ENCODE peak calls at places on chromosomes 13 and 19, in four cellular contexts. X is HL-60, J is breast epithelium, D is stomach. U is an unnamed sample.
A peak's percentile ranks its signal among the peaks of the same experiment; 100 is the strongest.

GRCh38 chr19:49437231-49437630 is 4.1 kb downstream of the SLC17A7 start:
- DNase-seq in X (no peak), J (no peak), D (no peak), U (no peak)

GRCh38 chr19:5155586-5156210 is 184.9 kb downstream of the PTPRS start:
- DNase-seq in X (no peak), J (no peak), D (no peak), U (no peak)

GRCh38 chr13:94933230-94933751 is 220.9 kb upstream of the SOX21 start:
- DNase-seq in X (no peak), J (no peak), D (no peak), U (no peak)

GRCh38 chr13:93309886-93310520 is 83.4 kb downstream of the GPC6 start:
- DNase-seq in X (no peak), J (no peak), D (no peak), U (no peak)

GRCh38 chr19:45179063-45179847 is 671 bp downstream of the BLOC1S3 start:
- DNase-seq in X (peak; percentile 32), J (no peak), D (peak; percentile 55), U (peak; percentile 70)

GRCh38 chr19:45820413-45821102 is 5.5 kb upstream of the RSPH6A start:
- DNase-seq in X (no peak), J (no peak), D (no peak), U (no peak)

GRCh38 chr13:50080158-50080855 is 65.1 kb downstream of the KCNRG start:
- DNase-seq in X (peak; percentile 52), J (no peak), D (no peak), U (peak; percentile 22)

GRCh38 chr19:35446194-35446593 is 1.9 kb upstream of the FFAR2 start:
- DNase-seq in X (no peak), J (no peak), D (no peak), U (no peak)

GRCh38 chr19:19480688-19481087 is 34.7 kb downstream of the TSSK6 start:
- DNase-seq in X (no peak), J (no peak), D (no peak), U (no peak)

GRCh38 chr13:42418184-42418583 is 146.2 kb downstream of the AKAP11 start:
- DNase-seq in X (no peak), J (no peak), D (no peak), U (no peak)

GRCh38 chr13:48642061-48642460 is 11.7 kb upstream of the CYSLTR2 start:
- DNase-seq in X (no peak), J (no peak), D (no peak), U (no peak)

GRCh38 chr19:33763661-33764343 is 32.9 kb upstream of the KCTD15 start:
- DNase-seq in X (no peak), J (no peak), D (no peak), U (no peak)

GRCh38 chr13:78258304-78258703 is 339.7 kb upstream of the EDNRB start:
- DNase-seq in X (no peak), J (no peak), D (no peak), U (no peak)

GRCh38 chr13:51647067-51647466 is 62.8 kb downstream of the WDFY2 start:
- DNase-seq in X (no peak), J (no peak), D (no peak), U (no peak)

GRCh38 chr13:94063096-94063495 is 416.4 kb downstream of the DCT start:
- DNase-seq in X (no peak), J (no peak), D (no peak), U (no peak)

GRCh38 chr19:3983936-3984583 is 1.2 kb downstream of the EEF2 start:
- DNase-seq in X (peak; percentile 73), J (peak; percentile 47), D (no peak), U (no peak)

GRCh38 chr13:50309872-50310594 is 294.8 kb downstream of the KCNRG start:
- DNase-seq in X (peak; percentile 30), J (no peak), D (no peak), U (peak; percentile 51)

GRCh38 chr19:29887498-29887897 is 54.5 kb upstream of the URI1 start:
- DNase-seq in X (peak; percentile 62), J (no peak), D (peak; percentile 17), U (peak; percentile 27)

GRCh38 chr19:28632357-28633076 is 580.4 kb downstream of the UQCRFS1 start:
- DNase-seq in X (no peak), J (no peak), D (no peak), U (no peak)

GRCh38 chr19:343451-343931 is 1.1 kb downstream of the MIER2 start:
- DNase-seq in X (no peak), J (no peak), D (no peak), U (peak; percentile 40)

GRCh38 chr19:1000095-1000494 is at the start of gene GRIN3B:
- DNase-seq in X (peak; percentile 72), J (no peak), D (peak; percentile 60), U (peak; percentile 85)

DNA sequence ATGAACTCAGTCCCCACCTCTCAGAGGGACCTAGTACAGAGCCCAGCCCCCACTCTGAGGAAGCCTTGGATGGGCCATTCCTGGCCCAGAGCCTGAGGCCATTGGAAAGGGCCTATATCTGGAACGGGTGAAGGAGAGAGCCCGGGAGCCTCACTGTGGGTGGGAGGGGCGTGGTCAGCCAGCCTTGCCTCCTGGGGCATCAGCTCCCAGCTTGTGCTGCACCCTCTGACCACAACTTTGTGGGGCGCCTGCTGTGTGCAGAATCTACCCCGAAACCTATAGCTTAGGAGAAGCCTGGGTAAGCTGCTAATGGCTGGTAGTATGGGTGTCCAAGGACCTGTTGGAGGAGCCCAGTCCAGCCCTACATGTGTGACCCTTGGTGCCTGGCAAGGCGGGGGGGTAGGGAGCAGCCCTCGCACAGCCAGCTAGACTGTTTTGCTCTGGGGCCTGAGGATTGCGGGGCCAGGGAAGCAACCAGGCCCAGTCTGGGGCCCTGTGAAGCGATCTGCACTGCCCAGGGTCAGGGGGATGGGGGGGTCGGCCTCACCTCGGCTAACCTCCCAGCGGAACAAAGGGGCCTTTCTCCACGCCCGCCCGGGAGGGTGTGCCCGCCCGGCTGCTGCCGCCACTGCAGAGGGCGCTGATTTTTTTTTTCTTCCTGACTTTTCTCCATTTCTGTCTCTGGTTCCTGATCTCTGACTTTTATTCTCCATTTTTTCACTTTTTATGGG is 42.3 kb downstream of the LYL1 start:
- DNase-seq in X (no peak), J (no peak), D (no peak), U (no peak)
- TF ChIP-seq POLR2AphosphoS5 in X (no peak), J (no peak), D (no peak), U (no peak)

GRCh38 chr13:30410705-30411125 is 11.6 kb upstream of the UBE2L5 start:
- DNase-seq in X (no peak), J (no peak), D (no peak), U (no peak)

GRCh38 chr13:30412351-30412750 is 9.9 kb upstream of the UBE2L5 start:
- DNase-seq in X (no peak), J (no peak), D (no peak), U (no peak)

GRCh38 chr13:30409911-30410704 is 12.2 kb upstream of the UBE2L5 start:
- DNase-seq in X (no peak), J (no peak), D (no peak), U (no peak)

GRCh38 chr13:30406779-30407416 is 15.4 kb upstream of the UBE2L5 start:
- DNase-seq in X (no peak), J (no peak), D (no peak), U (no peak)

GRCh38 chr13:30408319-30409101 is 13.8 kb upstream of the UBE2L5 start:
- DNase-seq in X (peak; percentile 99), J (peak; percentile 95), D (peak; percentile 96), U (peak; percentile 86)
- TF ChIP-seq POLR2AphosphoS5 in X (peak; percentile 68), J (peak; percentile 60), D (peak; percentile 66), U (no peak)

GRCh38 chr13:24693862-24694471 is 13.8 kb downstream of the ATP12A start:
- DNase-seq in X (peak; percentile 78), J (no peak), D (peak; percentile 46), U (peak; percentile 76)
- TF ChIP-seq POLR2AphosphoS5 in X (no peak), J (no peak), D (no peak), U (no peak)

DNA sequence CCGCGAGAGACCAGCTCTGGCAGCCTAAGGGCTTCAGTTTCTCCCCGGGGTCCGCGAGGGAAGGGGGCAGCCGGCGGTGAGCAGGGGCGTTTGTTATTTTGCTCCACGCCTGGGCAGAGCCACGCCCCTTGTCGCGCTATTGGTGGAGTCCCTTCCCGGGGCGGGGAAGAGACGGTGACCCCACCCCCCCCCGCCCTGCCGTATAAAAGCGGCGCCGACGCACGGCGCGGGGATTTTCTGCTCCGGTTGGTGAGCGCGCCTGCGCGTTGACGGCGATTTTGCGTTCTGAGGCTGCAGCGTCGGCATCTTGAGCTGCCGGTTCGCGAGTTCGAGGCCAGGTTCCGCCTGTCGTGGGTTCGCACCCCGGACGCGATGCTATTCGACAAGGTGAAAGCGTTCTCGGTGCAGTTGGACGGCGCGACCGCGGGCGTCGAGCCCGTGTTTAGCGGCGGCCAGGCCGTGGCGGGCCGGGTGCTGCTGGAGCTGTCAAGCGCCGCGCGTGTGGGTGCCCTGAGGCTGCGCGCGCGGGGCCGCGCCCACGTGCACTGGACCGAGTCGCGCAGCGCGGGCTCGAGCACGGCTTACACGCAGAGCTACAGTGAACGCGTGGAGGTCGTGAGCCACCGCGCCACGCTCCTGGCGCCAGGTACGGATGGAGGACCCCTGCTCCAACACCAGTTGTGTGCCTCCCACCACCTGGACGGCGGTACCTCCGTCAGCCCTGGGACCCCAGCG is at the start of gene ARRDC2:
- DNase-seq in X (peak; percentile 55), J (peak; percentile 92), D (peak; percentile 90), U (peak; percentile 83)
- TF ChIP-seq POLR2AphosphoS5 in X (no peak), J (peak; percentile 43), D (peak; percentile 81), U (no peak)

GRCh38 chr19:46993622-46994021 is 26.0 kb upstream of the NPAS1 start:
- DNase-seq in X (no peak), J (no peak), D (no peak), U (no peak)

GRCh38 chr19:46994141-46994686 is 25.4 kb upstream of the NPAS1 start:
- DNase-seq in X (no peak), J (no peak), D (no peak), U (no peak)

GRCh38 chr19:46988614-46989230 is 30.9 kb upstream of the NPAS1 start:
- DNase-seq in X (no peak), J (no peak), D (no peak), U (no peak)

GRCh38 chr19:46992699-46993535 is 26.7 kb upstream of the NPAS1 start:
- DNase-seq in X (no peak), J (no peak), D (no peak), U (no peak)

DNA sequence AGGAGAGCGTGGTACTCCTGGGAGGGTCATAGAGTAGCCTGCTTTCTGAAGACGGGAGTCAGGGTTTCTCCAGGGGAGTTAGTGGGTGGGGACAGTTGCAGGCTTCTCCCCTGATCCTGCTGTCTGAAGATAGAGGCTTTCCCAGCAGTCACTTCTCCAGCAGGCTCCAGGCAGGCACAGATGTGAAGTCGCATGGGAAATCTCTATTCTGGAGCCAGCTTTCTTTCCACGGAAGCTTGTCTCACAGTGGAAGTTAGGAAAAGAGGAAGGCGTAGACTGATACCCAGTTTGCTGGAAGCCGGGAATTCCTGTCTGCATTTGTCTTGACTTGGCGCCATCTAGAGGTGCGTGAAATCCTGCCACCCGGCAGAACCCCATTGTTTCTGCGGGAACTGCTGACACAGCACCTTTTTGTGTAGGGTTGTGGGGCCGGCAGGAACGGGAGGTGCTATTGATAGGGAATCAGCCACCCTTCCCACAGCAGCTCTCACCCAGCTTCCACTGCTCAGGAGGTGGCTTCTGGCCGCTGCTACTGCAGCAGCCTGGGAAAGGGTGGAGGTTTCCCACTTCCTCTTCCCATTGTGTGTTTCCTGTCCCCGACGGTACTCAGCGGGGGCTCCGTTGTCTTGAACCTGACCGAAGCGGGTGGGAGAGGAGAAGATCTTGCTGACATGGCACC is 28.5 kb upstream of the NPAS1 start:
- DNase-seq in X (peak; percentile 47), J (peak; percentile 78), D (peak; percentile 80), U (peak; percentile 73)
- TF ChIP-seq POLR2AphosphoS5 in X (no peak), J (peak; percentile 72), D (no peak), U (no peak)

DNA sequence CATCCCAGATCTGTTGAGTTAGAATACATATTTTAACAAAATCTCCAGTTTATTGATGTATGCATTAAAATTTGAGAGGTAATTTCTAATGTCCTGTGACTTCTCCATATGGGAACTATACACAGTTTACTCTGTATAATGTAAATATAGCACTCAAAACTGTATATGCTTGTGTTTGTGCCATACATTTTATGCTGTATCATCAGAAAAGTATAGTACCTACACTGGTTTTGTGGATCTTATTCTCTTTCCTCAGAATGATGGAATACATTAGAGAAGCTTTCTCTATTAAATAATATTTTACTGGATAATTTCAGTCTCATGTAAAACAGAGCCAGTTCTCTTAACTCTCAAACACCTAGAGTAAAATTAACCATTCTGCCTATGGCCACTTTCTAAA is 53.6 kb downstream of the ZNF254 start:
- DNase-seq in X (no peak), J (no peak), D (no peak), U (no peak)
- TF ChIP-seq POLR2AphosphoS5 in X (no peak), J (no peak), D (no peak), U (no peak)

U was measured in K562.